ENCODE peak calls at places on chromosomes 1 and 21, in eight cellular contexts. One of them, this sample, is unnamed.
A peak's percentile ranks its signal among the peaks of the same experiment; 100 is the strongest.

GRCh38 chr1:100316622-100317021 is 35.7 kb upstream of the CDC14A start:
- DNase-seq in Jurkat, Clone E6-1: no peak
- DNase-seq in NCI-H2029 treated with DMSO at 0.1 percent for 48 hours: no peak
- DNase-seq in WTC11: no peak
- DNase-seq in mesendoderm: no peak
- DNase-seq in choroid plexus epithelial cell: no peak
- DNase-seq in T-helper 9 cell: no peak
- DNase-seq in stimulated activated CD8-positive, alpha-beta memory T cell treated with anti-CD3 and anti-CD28 coated beads, Interleukin-4, amount 100 ng/mL, for 4 hours: no peak
- DNase-seq in this sample: no peak

GRCh38 chr1:3034162-3034561 is 12.9 kb downstream of the ACTRT2 start:
- DNase-seq in mesendoderm: no peak
- DNase-seq in WTC11: no peak
- DNase-seq in NCI-H2029 treated with DMSO at 0.1 percent for 48 hours: no peak
- DNase-seq in stimulated activated CD8-positive, alpha-beta memory T cell treated with anti-CD3 and anti-CD28 coated beads, Interleukin-4, amount 100 ng/mL, for 4 hours: no peak
- DNase-seq in choroid plexus epithelial cell: no peak
- DNase-seq in T-helper 9 cell: no peak
- DNase-seq in Jurkat, Clone E6-1: no peak
- DNase-seq in this sample: no peak

GRCh38 chr1:29709711-29710169 is 473.4 kb downstream of the PTPRU start:
- DNase-seq in choroid plexus epithelial cell: peak; percentile 64
- DNase-seq in WTC11: no peak
- DNase-seq in Jurkat, Clone E6-1: no peak
- DNase-seq in T-helper 9 cell: no peak
- DNase-seq in NCI-H2029 treated with DMSO at 0.1 percent for 48 hours: peak; percentile 44
- DNase-seq in mesendoderm: no peak
- DNase-seq in stimulated activated CD8-positive, alpha-beta memory T cell treated with anti-CD3 and anti-CD28 coated beads, Interleukin-4, amount 100 ng/mL, for 4 hours: no peak
- DNase-seq in this sample: no peak

GRCh38 chr1:19866758-19867157 is 15.4 kb upstream of the OTUD3 start:
- DNase-seq in mesendoderm: peak; percentile 50
- DNase-seq in choroid plexus epithelial cell: no peak
- DNase-seq in Jurkat, Clone E6-1: no peak
- DNase-seq in NCI-H2029 treated with DMSO at 0.1 percent for 48 hours: no peak
- DNase-seq in WTC11: no peak
- DNase-seq in stimulated activated CD8-positive, alpha-beta memory T cell treated with anti-CD3 and anti-CD28 coated beads, Interleukin-4, amount 100 ng/mL, for 4 hours: no peak
- DNase-seq in T-helper 9 cell: no peak
- DNase-seq in this sample: no peak

GRCh38 chr1:244361764-244362473 is 89.8 kb downstream of the ADSS2 start:
- DNase-seq in stimulated activated CD8-positive, alpha-beta memory T cell treated with anti-CD3 and anti-CD28 coated beads, Interleukin-4, amount 100 ng/mL, for 4 hours: no peak
- DNase-seq in NCI-H2029 treated with DMSO at 0.1 percent for 48 hours: no peak
- DNase-seq in mesendoderm: peak; percentile 97
- DNase-seq in Jurkat, Clone E6-1: no peak
- DNase-seq in choroid plexus epithelial cell: peak; percentile 87
- DNase-seq in T-helper 9 cell: no peak
- DNase-seq in WTC11: peak; percentile 32
- DNase-seq in this sample: no peak

GRCh38 chr1:228802386-228803221 is 67.3 kb downstream of the RHOU start:
- DNase-seq in T-helper 9 cell: no peak
- DNase-seq in stimulated activated CD8-positive, alpha-beta memory T cell treated with anti-CD3 and anti-CD28 coated beads, Interleukin-4, amount 100 ng/mL, for 4 hours: no peak
- DNase-seq in NCI-H2029 treated with DMSO at 0.1 percent for 48 hours: no peak
- DNase-seq in mesendoderm: no peak
- DNase-seq in WTC11: no peak
- DNase-seq in Jurkat, Clone E6-1: no peak
- DNase-seq in choroid plexus epithelial cell: peak; percentile 83
- DNase-seq in this sample: no peak

GRCh38 chr1:46315669-46316403 is 12.3 kb downstream of the UQCRH start:
- DNase-seq in T-helper 9 cell: no peak
- DNase-seq in Jurkat, Clone E6-1: no peak
- DNase-seq in choroid plexus epithelial cell: peak; percentile 46
- DNase-seq in stimulated activated CD8-positive, alpha-beta memory T cell treated with anti-CD3 and anti-CD28 coated beads, Interleukin-4, amount 100 ng/mL, for 4 hours: no peak
- DNase-seq in WTC11: no peak
- DNase-seq in mesendoderm: no peak
- DNase-seq in NCI-H2029 treated with DMSO at 0.1 percent for 48 hours: no peak
- DNase-seq in this sample: no peak

GRCh38 chr1:61585714-61586113 is 139.2 kb downstream of the TM2D1 start:
- DNase-seq in mesendoderm: no peak
- DNase-seq in T-helper 9 cell: no peak
- DNase-seq in WTC11: no peak
- DNase-seq in stimulated activated CD8-positive, alpha-beta memory T cell treated with anti-CD3 and anti-CD28 coated beads, Interleukin-4, amount 100 ng/mL, for 4 hours: no peak
- DNase-seq in Jurkat, Clone E6-1: no peak
- DNase-seq in choroid plexus epithelial cell: no peak
- DNase-seq in NCI-H2029 treated with DMSO at 0.1 percent for 48 hours: no peak
- DNase-seq in this sample: no peak

GRCh38 chr1:34186741-34187494 is 10.2 kb downstream of the C1orf94 start:
- DNase-seq in NCI-H2029 treated with DMSO at 0.1 percent for 48 hours: no peak
- DNase-seq in T-helper 9 cell: no peak
- DNase-seq in choroid plexus epithelial cell: no peak
- DNase-seq in stimulated activated CD8-positive, alpha-beta memory T cell treated with anti-CD3 and anti-CD28 coated beads, Interleukin-4, amount 100 ng/mL, for 4 hours: no peak
- DNase-seq in WTC11: no peak
- DNase-seq in Jurkat, Clone E6-1: no peak
- DNase-seq in mesendoderm: no peak
- DNase-seq in this sample: no peak

GRCh38 chr21:40227111-40227510 is 359.9 kb downstream of the PCP4 start:
- DNase-seq in WTC11: no peak
- DNase-seq in stimulated activated CD8-positive, alpha-beta memory T cell treated with anti-CD3 and anti-CD28 coated beads, Interleukin-4, amount 100 ng/mL, for 4 hours: no peak
- DNase-seq in Jurkat, Clone E6-1: no peak
- DNase-seq in choroid plexus epithelial cell: no peak
- DNase-seq in T-helper 9 cell: no peak
- DNase-seq in NCI-H2029 treated with DMSO at 0.1 percent for 48 hours: no peak
- DNase-seq in mesendoderm: no peak
- DNase-seq in this sample: no peak

GRCh38 chr21:43597052-43597451 is 62.2 kb downstream of the HSF2BP start:
- DNase-seq in stimulated activated CD8-positive, alpha-beta memory T cell treated with anti-CD3 and anti-CD28 coated beads, Interleukin-4, amount 100 ng/mL, for 4 hours: no peak
- DNase-seq in Jurkat, Clone E6-1: no peak
- DNase-seq in choroid plexus epithelial cell: peak; percentile 76
- DNase-seq in mesendoderm: peak; percentile 36
- DNase-seq in T-helper 9 cell: no peak
- DNase-seq in WTC11: no peak
- DNase-seq in NCI-H2029 treated with DMSO at 0.1 percent for 48 hours: no peak
- DNase-seq in this sample: no peak

GRCh38 chr1:206925116-206925736 is 3.5 kb upstream of the FCMR start:
- DNase-seq in Jurkat, Clone E6-1: peak; percentile 76
- DNase-seq in T-helper 9 cell: no peak
- DNase-seq in choroid plexus epithelial cell: no peak
- DNase-seq in WTC11: peak; percentile 25
- DNase-seq in NCI-H2029 treated with DMSO at 0.1 percent for 48 hours: no peak
- DNase-seq in mesendoderm: peak; percentile 73
- DNase-seq in stimulated activated CD8-positive, alpha-beta memory T cell treated with anti-CD3 and anti-CD28 coated beads, Interleukin-4, amount 100 ng/mL, for 4 hours: no peak
- DNase-seq in this sample: no peak

GRCh38 chr1:205434738-205435137 is 12.9 kb upstream of the LEMD1 start:
- DNase-seq in T-helper 9 cell: no peak
- DNase-seq in mesendoderm: no peak
- DNase-seq in stimulated activated CD8-positive, alpha-beta memory T cell treated with anti-CD3 and anti-CD28 coated beads, Interleukin-4, amount 100 ng/mL, for 4 hours: no peak
- DNase-seq in Jurkat, Clone E6-1: no peak
- DNase-seq in choroid plexus epithelial cell: no peak
- DNase-seq in WTC11: no peak
- DNase-seq in NCI-H2029 treated with DMSO at 0.1 percent for 48 hours: no peak
- DNase-seq in this sample: no peak

GRCh38 chr1:154908937-154909336 is 27.6 kb downstream of the PMVK start:
- DNase-seq in WTC11: no peak
- DNase-seq in Jurkat, Clone E6-1: no peak
- DNase-seq in stimulated activated CD8-positive, alpha-beta memory T cell treated with anti-CD3 and anti-CD28 coated beads, Interleukin-4, amount 100 ng/mL, for 4 hours: no peak
- DNase-seq in NCI-H2029 treated with DMSO at 0.1 percent for 48 hours: no peak
- DNase-seq in mesendoderm: no peak
- DNase-seq in T-helper 9 cell: no peak
- DNase-seq in choroid plexus epithelial cell: no peak
- DNase-seq in this sample: no peak

GRCh38 chr1:24745711-24746582 is 700 bp downstream of the CLIC4 start:
- DNase-seq in mesendoderm: peak; percentile 83
- DNase-seq in Jurkat, Clone E6-1: no peak
- DNase-seq in NCI-H2029 treated with DMSO at 0.1 percent for 48 hours: no peak
- DNase-seq in WTC11: no peak
- DNase-seq in stimulated activated CD8-positive, alpha-beta memory T cell treated with anti-CD3 and anti-CD28 coated beads, Interleukin-4, amount 100 ng/mL, for 4 hours: no peak
- DNase-seq in T-helper 9 cell: peak; percentile 12
- DNase-seq in choroid plexus epithelial cell: peak; percentile 81
- DNase-seq in this sample: peak; percentile 65

GRCh38 chr1:187257476-187257875 is 428.7 kb downstream of the PLA2G4A start:
- DNase-seq in stimulated activated CD8-positive, alpha-beta memory T cell treated with anti-CD3 and anti-CD28 coated beads, Interleukin-4, amount 100 ng/mL, for 4 hours: no peak
- DNase-seq in NCI-H2029 treated with DMSO at 0.1 percent for 48 hours: no peak
- DNase-seq in Jurkat, Clone E6-1: no peak
- DNase-seq in WTC11: no peak
- DNase-seq in mesendoderm: no peak
- DNase-seq in T-helper 9 cell: no peak
- DNase-seq in choroid plexus epithelial cell: no peak
- DNase-seq in this sample: no peak

GRCh38 chr1:53688703-53689102 is 50.3 kb downstream of the GLIS1 start:
- DNase-seq in choroid plexus epithelial cell: no peak
- DNase-seq in Jurkat, Clone E6-1: peak; percentile 4
- DNase-seq in T-helper 9 cell: no peak
- DNase-seq in WTC11: no peak
- DNase-seq in mesendoderm: no peak
- DNase-seq in stimulated activated CD8-positive, alpha-beta memory T cell treated with anti-CD3 and anti-CD28 coated beads, Interleukin-4, amount 100 ng/mL, for 4 hours: no peak
- DNase-seq in NCI-H2029 treated with DMSO at 0.1 percent for 48 hours: no peak
- DNase-seq in this sample: no peak

GRCh38 chr1:29646161-29646775 is 409.9 kb downstream of the PTPRU start:
- DNase-seq in NCI-H2029 treated with DMSO at 0.1 percent for 48 hours: no peak
- DNase-seq in stimulated activated CD8-positive, alpha-beta memory T cell treated with anti-CD3 and anti-CD28 coated beads, Interleukin-4, amount 100 ng/mL, for 4 hours: no peak
- DNase-seq in Jurkat, Clone E6-1: no peak
- DNase-seq in mesendoderm: no peak
- DNase-seq in T-helper 9 cell: no peak
- DNase-seq in WTC11: no peak
- DNase-seq in choroid plexus epithelial cell: no peak
- DNase-seq in this sample: peak; percentile 22

GRCh38 chr21:44511938-44512275 is 28.1 kb downstream of the KRTAP10-1 start:
- DNase-seq in WTC11: no peak
- DNase-seq in Jurkat, Clone E6-1: no peak
- DNase-seq in choroid plexus epithelial cell: no peak
- DNase-seq in NCI-H2029 treated with DMSO at 0.1 percent for 48 hours: no peak
- DNase-seq in T-helper 9 cell: no peak
- DNase-seq in stimulated activated CD8-positive, alpha-beta memory T cell treated with anti-CD3 and anti-CD28 coated beads, Interleukin-4, amount 100 ng/mL, for 4 hours: no peak
- DNase-seq in mesendoderm: no peak
- DNase-seq in this sample: no peak

GRCh38 chr1:35047188-35047858 is 15.6 kb upstream of the ZMYM6 start:
- DNase-seq in Jurkat, Clone E6-1: no peak
- DNase-seq in T-helper 9 cell: no peak
- DNase-seq in NCI-H2029 treated with DMSO at 0.1 percent for 48 hours: no peak
- DNase-seq in stimulated activated CD8-positive, alpha-beta memory T cell treated with anti-CD3 and anti-CD28 coated beads, Interleukin-4, amount 100 ng/mL, for 4 hours: no peak
- DNase-seq in WTC11: no peak
- DNase-seq in mesendoderm: no peak
- DNase-seq in choroid plexus epithelial cell: peak; percentile 93
- DNase-seq in this sample: no peak

GRCh38 chr1:17292299-17293198 is 15.4 kb upstream of the PADI4 start:
- DNase-seq in WTC11: no peak
- DNase-seq in Jurkat, Clone E6-1: no peak
- DNase-seq in stimulated activated CD8-positive, alpha-beta memory T cell treated with anti-CD3 and anti-CD28 coated beads, Interleukin-4, amount 100 ng/mL, for 4 hours: no peak
- DNase-seq in NCI-H2029 treated with DMSO at 0.1 percent for 48 hours: no peak
- DNase-seq in T-helper 9 cell: no peak
- DNase-seq in choroid plexus epithelial cell: no peak
- DNase-seq in mesendoderm: no peak
- DNase-seq in this sample: no peak

GRCh38 chr1:158285756-158286241 is 3.9 kb upstream of the CD1C start:
- DNase-seq in Jurkat, Clone E6-1: peak; percentile 88
- DNase-seq in NCI-H2029 treated with DMSO at 0.1 percent for 48 hours: no peak
- DNase-seq in choroid plexus epithelial cell: no peak
- DNase-seq in stimulated activated CD8-positive, alpha-beta memory T cell treated with anti-CD3 and anti-CD28 coated beads, Interleukin-4, amount 100 ng/mL, for 4 hours: no peak
- DNase-seq in mesendoderm: no peak
- DNase-seq in T-helper 9 cell: no peak
- DNase-seq in WTC11: no peak
- DNase-seq in this sample: no peak

GRCh38 chr1:51981555-51981954 is 8.9 kb downstream of the RAB3B start:
- DNase-seq in Jurkat, Clone E6-1: no peak
- DNase-seq in WTC11: no peak
- DNase-seq in mesendoderm: no peak
- DNase-seq in stimulated activated CD8-positive, alpha-beta memory T cell treated with anti-CD3 and anti-CD28 coated beads, Interleukin-4, amount 100 ng/mL, for 4 hours: no peak
- DNase-seq in NCI-H2029 treated with DMSO at 0.1 percent for 48 hours: no peak
- DNase-seq in T-helper 9 cell: no peak
- DNase-seq in choroid plexus epithelial cell: no peak
- DNase-seq in this sample: no peak

GRCh38 chr1:82604524-82604923 is 803.8 kb downstream of the ADGRL2 start:
- DNase-seq in WTC11: peak; percentile 38
- DNase-seq in NCI-H2029 treated with DMSO at 0.1 percent for 48 hours: no peak
- DNase-seq in Jurkat, Clone E6-1: no peak
- DNase-seq in T-helper 9 cell: no peak
- DNase-seq in choroid plexus epithelial cell: no peak
- DNase-seq in stimulated activated CD8-positive, alpha-beta memory T cell treated with anti-CD3 and anti-CD28 coated beads, Interleukin-4, amount 100 ng/mL, for 4 hours: no peak
- DNase-seq in mesendoderm: peak; percentile 66
- DNase-seq in this sample: no peak

GRCh38 chr21:42304556-42305454 is 10.4 kb downstream of the TFF3 start:
- DNase-seq in stimulated activated CD8-positive, alpha-beta memory T cell treated with anti-CD3 and anti-CD28 coated beads, Interleukin-4, amount 100 ng/mL, for 4 hours: no peak
- DNase-seq in NCI-H2029 treated with DMSO at 0.1 percent for 48 hours: no peak
- DNase-seq in WTC11: peak; percentile 0
- DNase-seq in T-helper 9 cell: no peak
- DNase-seq in Jurkat, Clone E6-1: no peak
- DNase-seq in choroid plexus epithelial cell: no peak
- DNase-seq in mesendoderm: no peak
- DNase-seq in this sample: no peak

GRCh38 chr1:116404699-116405098 is 31.7 kb downstream of the ATP1A1 start:
- DNase-seq in mesendoderm: no peak
- DNase-seq in choroid plexus epithelial cell: no peak
- DNase-seq in WTC11: no peak
- DNase-seq in NCI-H2029 treated with DMSO at 0.1 percent for 48 hours: no peak
- DNase-seq in T-helper 9 cell: no peak
- DNase-seq in Jurkat, Clone E6-1: no peak
- DNase-seq in stimulated activated CD8-positive, alpha-beta memory T cell treated with anti-CD3 and anti-CD28 coated beads, Interleukin-4, amount 100 ng/mL, for 4 hours: no peak
- DNase-seq in this sample: no peak

GRCh38 chr1:27606708-27607238 is 2.8 kb upstream of the AHDC1 start:
- DNase-seq in mesendoderm: peak; percentile 33
- DNase-seq in choroid plexus epithelial cell: peak; percentile 44
- DNase-seq in NCI-H2029 treated with DMSO at 0.1 percent for 48 hours: no peak
- DNase-seq in T-helper 9 cell: no peak
- DNase-seq in stimulated activated CD8-positive, alpha-beta memory T cell treated with anti-CD3 and anti-CD28 coated beads, Interleukin-4, amount 100 ng/mL, for 4 hours: no peak
- DNase-seq in Jurkat, Clone E6-1: no peak
- DNase-seq in WTC11: no peak
- DNase-seq in this sample: no peak

GRCh38 chr1:36089393-36090121 is 865 bp downstream of the ADPRS start:
- DNase-seq in WTC11: peak; percentile 27
- DNase-seq in stimulated activated CD8-positive, alpha-beta memory T cell treated with anti-CD3 and anti-CD28 coated beads, Interleukin-4, amount 100 ng/mL, for 4 hours: no peak
- DNase-seq in mesendoderm: peak; percentile 72
- DNase-seq in NCI-H2029 treated with DMSO at 0.1 percent for 48 hours: no peak
- DNase-seq in choroid plexus epithelial cell: peak; percentile 86
- DNase-seq in Jurkat, Clone E6-1: no peak
- DNase-seq in T-helper 9 cell: no peak
- DNase-seq in this sample: no peak

GRCh38 chr1:30265127-30266070 is 458.0 kb downstream of the MATN1 start:
- DNase-seq in Jurkat, Clone E6-1: no peak
- DNase-seq in stimulated activated CD8-positive, alpha-beta memory T cell treated with anti-CD3 and anti-CD28 coated beads, Interleukin-4, amount 100 ng/mL, for 4 hours: no peak
- DNase-seq in choroid plexus epithelial cell: no peak
- DNase-seq in mesendoderm: no peak
- DNase-seq in NCI-H2029 treated with DMSO at 0.1 percent for 48 hours: no peak
- DNase-seq in WTC11: no peak
- DNase-seq in T-helper 9 cell: no peak
- DNase-seq in this sample: no peak

GRCh38 chr1:24055681-24056080 is 56.3 kb downstream of the MYOM3 start:
- DNase-seq in choroid plexus epithelial cell: no peak
- DNase-seq in WTC11: no peak
- DNase-seq in mesendoderm: no peak
- DNase-seq in NCI-H2029 treated with DMSO at 0.1 percent for 48 hours: no peak
- DNase-seq in stimulated activated CD8-positive, alpha-beta memory T cell treated with anti-CD3 and anti-CD28 coated beads, Interleukin-4, amount 100 ng/mL, for 4 hours: no peak
- DNase-seq in Jurkat, Clone E6-1: no peak
- DNase-seq in T-helper 9 cell: no peak
- DNase-seq in this sample: no peak

GRCh38 chr1:3270403-3271245 is 183.8 kb upstream of the ARHGEF16 start:
- DNase-seq in choroid plexus epithelial cell: no peak
- DNase-seq in T-helper 9 cell: no peak
- DNase-seq in mesendoderm: no peak
- DNase-seq in WTC11: no peak
- DNase-seq in NCI-H2029 treated with DMSO at 0.1 percent for 48 hours: no peak
- DNase-seq in stimulated activated CD8-positive, alpha-beta memory T cell treated with anti-CD3 and anti-CD28 coated beads, Interleukin-4, amount 100 ng/mL, for 4 hours: no peak
- DNase-seq in Jurkat, Clone E6-1: no peak
- DNase-seq in this sample: no peak

GRCh38 chr1:153560241-153560640 is 5.4 kb downstream of the S100A2 start:
- DNase-seq in WTC11: no peak
- DNase-seq in mesendoderm: no peak
- DNase-seq in stimulated activated CD8-positive, alpha-beta memory T cell treated with anti-CD3 and anti-CD28 coated beads, Interleukin-4, amount 100 ng/mL, for 4 hours: no peak
- DNase-seq in T-helper 9 cell: no peak
- DNase-seq in Jurkat, Clone E6-1: no peak
- DNase-seq in NCI-H2029 treated with DMSO at 0.1 percent for 48 hours: no peak
- DNase-seq in choroid plexus epithelial cell: no peak
- DNase-seq in this sample: no peak